ENCODE peak calls at places on chromosomes 7 and 10, in nine cellular contexts. V is testis; G is heart right ventricle; U is substantia nigra; D is esophagus squamous epithelium; P is ovary; F is RWPE1; W is CD4-positive, alpha-beta memory T cell; T is WERI-Rb-1. S is an unnamed sample.
A peak's percentile ranks its signal among the peaks of the same experiment; 100 is the strongest.

GRCh38 chr7:145398758-145399157 is 562.9 kb upstream of the TPK1 start:
- DNase-seq in V (no peak), G (no peak), U (no peak), D (no peak), P (no peak), F (no peak), W (no peak), T (no peak), S (no peak)

GRCh38 chr10:46031648-46032532 is 1.5 kb upstream of the NCOA4 start:
- DNase-seq in V (no peak), G (no peak), U (no peak), D (no peak), P (no peak), F (no peak), W (no peak), T (no peak), S (no peak)

GRCh38 chr7:25087855-25088254 is 37.2 kb downstream of the CYCS start:
- DNase-seq in V (no peak), G (no peak), U (no peak), D (no peak), P (no peak), F (no peak), W (no peak), T (no peak), S (no peak)

GRCh38 chr10:61900829-61901783 is at the start of gene ARID5B:
- DNase-seq in V (peak; percentile 87), G (no peak), U (peak; percentile 72), D (no peak), P (peak; percentile 24), F (peak; percentile 71), W (peak; percentile 60), T (peak; percentile 50), S (peak; percentile 85)

GRCh38 chr10:73042130-73042529 is 54.5 kb downstream of the P4HA1 start:
- DNase-seq in V (no peak), G (no peak), U (no peak), D (no peak), P (no peak), F (no peak), W (no peak), T (no peak), S (no peak)

GRCh38 chr10:35259769-35260397 is 76.4 kb upstream of the CCNY start:
- DNase-seq in V (no peak), G (no peak), U (no peak), D (no peak), P (no peak), F (peak; percentile 58), W (no peak), T (no peak), S (peak; percentile 51)

GRCh38 chr7:23196306-23196705 is 14.5 kb downstream of the NUP42 start:
- DNase-seq in V (no peak), G (no peak), U (no peak), D (no peak), P (no peak), F (no peak), W (no peak), T (no peak), S (peak; percentile 4)

GRCh38 chr7:1377111-1377909 is 82.0 kb downstream of the MICALL2 start:
- DNase-seq in V (no peak), G (no peak), U (no peak), D (no peak), P (no peak), F (no peak), W (no peak), T (peak; percentile 33), S (no peak)

GRCh38 chr10:114638874-114639625 is 19.0 kb downstream of the ABLIM1 start:
- DNase-seq in V (no peak), G (no peak), U (no peak), D (no peak), P (no peak), F (no peak), W (no peak), T (no peak), S (no peak)

GRCh38 chr10:75599875-75600648 is 168.6 kb downstream of the LRMDA start:
- DNase-seq in V (no peak), G (no peak), U (no peak), D (no peak), P (no peak), F (no peak), W (no peak), T (no peak), S (no peak)

GRCh38 chr10:129637010-129637409 is 170.0 kb downstream of the MGMT start:
- DNase-seq in V (no peak), G (no peak), U (no peak), D (no peak), P (no peak), F (no peak), W (no peak), T (no peak), S (no peak)

GRCh38 chr7:45072131-45073030 is 16.4 kb downstream of the NACAD start:
- DNase-seq in V (no peak), G (no peak), U (no peak), D (no peak), P (no peak), F (no peak), W (no peak), T (no peak), S (no peak)

GRCh38 chr7:47483604-47484273 is 98.2 kb downstream of the TNS3 start:
- DNase-seq in V (no peak), G (no peak), U (no peak), D (no peak), P (no peak), F (no peak), W (no peak), T (peak; percentile 34), S (no peak)

GRCh38 chr7:105185290-105186010 is 171.4 kb downstream of the KMT2E start:
- DNase-seq in V (no peak), G (no peak), U (no peak), D (no peak), P (no peak), F (peak; percentile 89), W (no peak), T (no peak), S (no peak)

GRCh38 chr7:112162161-112163020 is 43.8 kb downstream of the DOCK4 start:
- DNase-seq in V (peak; percentile 22), G (peak; percentile 37), U (peak; percentile 76), D (no peak), P (no peak), F (peak; percentile 16), W (no peak), T (no peak), S (peak; percentile 82)

GRCh38 chr7:12094365-12094921 is 116.7 kb upstream of the TMEM106B start:
- DNase-seq in V (no peak), G (no peak), U (no peak), D (no peak), P (no peak), F (no peak), W (no peak), T (no peak), S (no peak)

DNA sequence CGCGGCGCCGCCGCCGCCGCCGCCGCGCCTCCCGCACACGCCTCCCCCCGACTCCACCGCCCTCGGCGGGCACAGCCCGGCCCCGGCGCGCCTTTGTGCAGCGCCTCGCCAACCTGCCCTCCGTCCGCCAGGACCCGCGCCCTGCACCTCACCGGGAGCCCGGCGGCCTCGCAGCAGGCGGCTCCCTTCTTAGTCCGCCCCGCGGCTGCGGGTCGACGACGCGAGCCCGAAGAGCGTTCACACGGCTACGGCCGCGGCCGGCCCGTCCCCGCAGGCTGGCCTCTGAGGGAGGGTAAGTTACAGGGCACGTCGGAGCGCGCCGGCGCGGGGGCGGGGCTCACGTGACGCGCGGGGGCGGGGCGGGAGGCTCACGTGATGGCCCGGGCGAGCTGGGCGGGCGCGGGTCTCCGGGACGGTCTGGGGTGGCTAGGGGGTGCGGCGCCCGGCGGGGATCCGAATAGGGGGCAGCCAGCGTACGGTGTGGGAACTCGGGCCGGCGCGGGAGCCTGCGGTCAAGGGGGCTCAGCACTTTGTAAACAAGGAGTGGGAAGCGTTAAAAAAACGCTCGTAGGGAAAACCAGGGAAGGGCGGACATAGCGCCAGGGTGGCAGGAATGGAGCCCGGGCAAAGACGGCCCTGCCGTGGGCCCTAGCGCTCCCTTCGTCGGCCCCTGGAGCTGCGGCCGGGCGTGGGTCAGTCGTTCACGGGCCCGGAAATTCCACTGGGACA is at the start of gene ARHGAP12:
- DNase-seq in V (peak; percentile 93), G (peak; percentile 94), U (peak; percentile 84), D (peak; percentile 38), P (peak; percentile 96), F (peak; percentile 73), W (peak; percentile 86), T (peak; percentile 78), S (peak; percentile 90)
- H3K27ac ChIP-seq in V (peak within 1 kb of the TSS; percentile 94), G (peak within 1 kb of the TSS; percentile 91), U (peak within 1 kb of the TSS; percentile 84), D (peak within 1 kb of the TSS; percentile 97), P (peak within 1 kb of the TSS; percentile 78), F (peak within 1 kb of the TSS; percentile 89), W (peak within 1 kb of the TSS; percentile 66), T (peak within 1 kb of the TSS; percentile 88), S (peak within 1 kb of the TSS; percentile 95)

GRCh38 chr7:139700505-139701235 is 77.1 kb downstream of the HIPK2 start:
- DNase-seq in V (no peak), G (no peak), U (no peak), D (no peak), P (no peak), F (no peak), W (no peak), T (no peak), S (no peak)
- H3K27ac ChIP-seq in V (no peak overlapping the region), G (no peak overlapping the region), U (peak overlapping the region; percentile 84), D (no peak overlapping the region), P (no peak overlapping the region), F (peak overlapping the region; percentile 52), W (no peak overlapping the region), T (no peak overlapping the region), S (no peak overlapping the region)

DNA sequence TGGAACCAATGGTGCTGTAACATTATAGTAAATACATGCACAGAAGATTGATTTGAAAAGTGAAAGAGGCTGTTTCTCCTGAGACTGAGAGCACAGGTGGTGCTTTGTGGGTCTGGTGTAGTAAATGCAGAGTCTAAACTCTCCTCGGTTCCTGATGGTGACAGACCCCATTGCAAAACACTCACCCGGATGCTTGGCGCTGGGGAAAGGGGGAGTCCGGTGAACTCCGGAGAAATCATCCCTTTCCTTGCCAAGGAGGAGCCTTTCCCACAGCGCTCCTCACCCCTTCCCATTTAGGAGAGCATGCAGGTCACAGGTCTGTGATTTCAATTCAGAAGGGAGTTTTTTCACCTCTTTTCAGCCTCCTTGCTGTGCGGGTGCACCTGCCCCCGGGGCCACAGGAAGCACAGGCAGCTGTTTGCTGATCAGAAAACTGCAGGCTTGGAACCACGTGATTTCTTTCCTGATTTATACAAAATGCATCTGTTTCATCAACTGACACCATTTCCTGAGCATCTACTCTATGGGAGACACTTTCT is 75.6 kb upstream of the LYZL2 start:
- DNase-seq in V (no peak), G (no peak), U (no peak), D (no peak), P (no peak), F (no peak), W (peak; percentile 44), T (no peak), S (no peak)
- H3K27ac ChIP-seq in V (no peak overlapping the region), G (no peak overlapping the region), U (no peak overlapping the region), D (peak overlapping the region; percentile 64), P (no peak overlapping the region), F (no peak overlapping the region), W (peak overlapping the region; percentile 70), T (no peak overlapping the region), S (no peak overlapping the region)

DNA sequence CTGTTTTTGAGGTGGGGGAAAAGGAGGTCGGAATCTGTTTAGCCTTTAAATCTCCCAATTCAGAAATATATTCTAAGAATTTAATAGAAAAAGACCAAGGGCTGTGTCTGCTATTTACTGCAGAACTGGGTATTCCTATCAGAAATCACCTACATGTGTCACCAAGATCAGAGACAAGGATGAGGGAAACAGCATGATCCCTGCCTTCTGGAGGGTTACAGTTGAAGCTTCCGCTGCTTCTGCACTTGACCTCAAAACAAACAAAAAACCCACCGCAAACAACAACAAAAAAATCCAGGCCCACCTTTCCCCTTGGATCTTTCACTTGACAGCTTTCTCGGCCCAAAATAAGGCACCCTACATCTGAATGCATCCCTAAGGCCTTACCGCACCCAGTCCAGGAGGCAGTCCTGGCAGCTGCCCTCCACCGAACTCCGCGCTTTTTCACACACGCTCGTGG is 750 bp upstream of the CDK14 start:
- DNase-seq in V (no peak), G (no peak), U (no peak), D (no peak), P (no peak), F (peak; percentile 13), W (no peak), T (no peak), S (peak; percentile 63)
- H3K27ac ChIP-seq in V (peak overlapping the region; percentile 25), G (peak overlapping the region; percentile 80), U (peak overlapping the region; percentile 50), D (peak overlapping the region; percentile 88), P (peak overlapping the region; percentile 69), F (peak overlapping the region; percentile 92), W (no peak overlapping the region), T (no peak overlapping the region), S (peak overlapping the region; percentile 94)